ENCODE peak calls at places on chromosome 11, in eight cellular contexts. Q, W, U, X, D, N, C and K are unnamed samples.

GRCh38 chr11:27865105-27865504 is 164.8 kb upstream of the BDNF start:
- DNase-seq in Q (no peak), W (no peak), U (no peak), X (no peak), D (no peak), N (no peak), C (no peak), K (no peak)

GRCh38 chr11:6055569-6055968 is 25.0 kb upstream of the OR56A1 start:
- DNase-seq in Q (no peak), W (no peak), U (no peak), X (no peak), D (no peak), N (no peak), C (no peak), K (no peak)

GRCh38 chr11:123086315-123086714 is 24.4 kb upstream of the HSPA8 start:
- DNase-seq in Q (peak; percentile 60), W (no peak), U (no peak), X (no peak), D (no peak), N (no peak), C (no peak), K (no peak)

GRCh38 chr11:120129570-120129969 is 8.3 kb downstream of the TRIM29 start:
- DNase-seq in Q (no peak), W (no peak), U (no peak), X (no peak), D (no peak), N (no peak), C (no peak), K (no peak)

GRCh38 chr11:120547301-120547700 is 35.8 kb downstream of the GRIK4 start:
- DNase-seq in Q (no peak), W (no peak), U (peak; percentile 74), X (no peak), D (no peak), N (no peak), C (no peak), K (no peak)

GRCh38 chr11:86719781-86720463 is 47.5 kb upstream of the ME3 start:
- DNase-seq in Q (no peak), W (no peak), U (peak; percentile 79), X (peak; percentile 95), D (no peak), N (no peak), C (no peak), K (no peak)

GRCh38 chr11:12433571-12434061 is 56.2 kb downstream of the PARVA start:
- DNase-seq in Q (no peak), W (no peak), U (peak; percentile 76), X (no peak), D (peak; percentile 60), N (no peak), C (peak; percentile 39), K (no peak)

GRCh38 chr11:112625816-112626215 is 335.4 kb upstream of the NCAM1 start:
- DNase-seq in Q (no peak), W (peak; percentile 56), U (no peak), X (no peak), D (no peak), N (no peak), C (no peak), K (no peak)

GRCh38 chr11:7488681-7489080 is 3.4 kb downstream of the OLFML1 start:
- DNase-seq in Q (no peak), W (no peak), U (no peak), X (no peak), D (no peak), N (no peak), C (no peak), K (no peak)

GRCh38 chr11:117959438-117960149 is 26.6 kb upstream of the IL10RA start:
- DNase-seq in Q (peak; percentile 31), W (no peak), U (no peak), X (no peak), D (no peak), N (no peak), C (no peak), K (no peak)

GRCh38 chr11:129769059-129769458 is 46.6 kb upstream of the TMEM45B start:
- DNase-seq in Q (no peak), W (no peak), U (no peak), X (no peak), D (no peak), N (no peak), C (no peak), K (no peak)

GRCh38 chr11:126318642-126319373 is 14.9 kb downstream of the DCPS start:
- DNase-seq in Q (peak; percentile 67), W (no peak), U (peak; percentile 98), X (peak; percentile 43), D (peak; percentile 75), N (no peak), C (peak; percentile 46), K (peak; percentile 22)
- H3K9me3 ChIP-seq in Q (no peaks in the 10 kb centered on the region), W (no peaks in the 10 kb centered on the region), U (no peaks in the 10 kb centered on the region), X (no peaks in the 10 kb centered on the region), D (no peaks in the 10 kb centered on the region), N (no peaks in the 10 kb centered on the region), C (no peaks in the 10 kb centered on the region), K (peaks cover 5% of the 10 kb centered on the region)

GRCh38 chr11:61024938-61025818 is 53.7 kb downstream of the CD6 start:
- DNase-seq in Q (no peak), W (no peak), U (no peak), X (no peak), D (no peak), N (no peak), C (no peak), K (no peak)

GRCh38 chr11:61021661-61022212 is 50.3 kb downstream of the CD6 start:
- DNase-seq in Q (no peak), W (peak; percentile 54), U (no peak), X (no peak), D (peak; percentile 56), N (no peak), C (no peak), K (peak; percentile 60)

GRCh38 chr11:61022311-61023085 is 51.0 kb downstream of the CD6 start:
- DNase-seq in Q (no peak), W (no peak), U (no peak), X (no peak), D (no peak), N (no peak), C (no peak), K (no peak)

GRCh38 chr11:61025819-61026120 is 54.3 kb downstream of the CD6 start:
- DNase-seq in Q (no peak), W (no peak), U (no peak), X (no peak), D (no peak), N (no peak), C (no peak), K (no peak)

DNA sequence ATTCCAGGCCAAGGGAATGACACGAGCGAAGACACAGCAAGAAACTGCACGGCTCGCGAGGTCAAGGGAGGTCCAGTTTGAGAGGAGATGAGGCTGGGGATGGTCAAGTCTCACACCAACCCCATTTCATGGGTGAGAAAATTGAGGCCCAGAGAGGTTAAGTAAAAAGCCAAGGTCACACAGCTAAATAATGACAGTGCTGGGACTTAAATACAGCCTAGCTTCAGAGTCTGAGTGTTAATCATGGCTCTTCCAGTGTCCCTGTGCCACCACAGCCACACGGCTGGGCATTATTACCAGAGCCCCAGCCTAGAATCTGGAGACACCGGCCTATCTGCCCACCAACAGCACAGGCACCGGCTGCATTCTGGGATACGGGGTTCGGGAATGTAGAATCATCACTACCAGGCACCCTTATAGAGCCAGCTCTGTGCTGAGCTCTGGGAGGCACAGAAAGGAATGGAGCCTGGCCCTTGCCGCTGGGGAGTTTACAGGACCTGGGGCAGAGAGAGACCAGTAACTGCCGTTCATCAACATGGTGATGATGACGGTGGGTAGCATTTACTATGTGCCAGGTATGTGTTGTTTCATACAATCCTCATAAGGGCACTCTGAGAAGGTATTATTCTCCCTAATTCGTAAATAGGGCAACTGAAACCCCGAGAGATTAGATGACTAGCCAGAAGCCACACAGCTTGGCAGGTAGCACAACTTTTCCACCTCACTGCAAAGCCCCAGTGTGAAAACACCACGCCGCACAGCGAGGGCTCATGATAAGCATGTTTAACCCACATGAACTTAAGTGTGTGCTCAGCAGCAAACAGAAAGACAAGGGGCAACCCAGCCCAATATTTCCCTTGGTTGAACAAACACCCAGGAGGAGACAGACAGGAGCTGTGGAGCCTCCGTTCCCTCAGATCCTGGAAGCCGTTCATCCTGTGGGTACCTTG is 51.9 kb downstream of the CD6 start:
- DNase-seq in Q (no peak), W (no peak), U (no peak), X (no peak), D (no peak), N (no peak), C (no peak), K (no peak)
- TF ChIP-seq EZH2phosphoT487 in Q (no peak), W (no peak), U (no peak), X (no peak), D (no peak), N (no peak), C (no peak), K (no peak)

GRCh38 chr11:126490261-126490660 is 134.8 kb downstream of the ST3GAL4 start:
- DNase-seq in Q (no peak), W (no peak), U (no peak), X (no peak), D (no peak), N (no peak), C (no peak), K (no peak)

GRCh38 chr11:126489791-126490190 is 134.3 kb downstream of the ST3GAL4 start:
- DNase-seq in Q (no peak), W (no peak), U (no peak), X (no peak), D (no peak), N (no peak), C (no peak), K (no peak)

GRCh38 chr11:126491092-126491491 is 135.6 kb downstream of the ST3GAL4 start:
- DNase-seq in Q (peak; percentile 21), W (no peak), U (no peak), X (no peak), D (no peak), N (no peak), C (no peak), K (peak; percentile 13)

GRCh38 chr11:126494831-126495230 is 139.3 kb downstream of the ST3GAL4 start:
- DNase-seq in Q (no peak), W (no peak), U (no peak), X (no peak), D (no peak), N (no peak), C (no peak), K (no peak)

DNA sequence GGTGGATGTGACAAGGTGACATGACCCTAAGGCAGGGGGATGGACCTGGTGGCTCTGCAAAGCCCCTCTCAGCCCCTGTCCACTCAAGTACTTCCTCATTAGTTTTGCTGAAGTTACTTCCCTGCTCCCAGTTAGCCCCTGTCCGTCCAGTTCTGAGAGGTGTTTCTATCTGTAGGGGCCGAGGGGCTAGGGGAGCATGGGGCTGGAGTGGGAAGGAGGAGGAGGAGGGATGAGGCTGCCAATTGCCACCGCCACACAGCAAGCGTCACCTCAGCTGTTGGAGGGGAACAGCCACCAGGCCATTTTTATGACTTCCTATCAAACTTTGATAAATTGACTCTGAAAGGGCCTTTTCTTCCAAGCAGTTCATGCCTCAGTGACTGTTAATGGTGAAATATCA is 136.8 kb downstream of the ST3GAL4 start:
- DNase-seq in Q (no peak), W (no peak), U (no peak), X (no peak), D (no peak), N (no peak), C (no peak), K (no peak)
- H3K9me3 ChIP-seq in Q (no peaks in the 10 kb centered on the region), W (no peaks in the 10 kb centered on the region), U (no peaks in the 10 kb centered on the region), X (no peaks in the 10 kb centered on the region), D (no peaks in the 10 kb centered on the region), N (no peaks in the 10 kb centered on the region), C (no peaks in the 10 kb centered on the region), K (no peaks in the 10 kb centered on the region)

DNA sequence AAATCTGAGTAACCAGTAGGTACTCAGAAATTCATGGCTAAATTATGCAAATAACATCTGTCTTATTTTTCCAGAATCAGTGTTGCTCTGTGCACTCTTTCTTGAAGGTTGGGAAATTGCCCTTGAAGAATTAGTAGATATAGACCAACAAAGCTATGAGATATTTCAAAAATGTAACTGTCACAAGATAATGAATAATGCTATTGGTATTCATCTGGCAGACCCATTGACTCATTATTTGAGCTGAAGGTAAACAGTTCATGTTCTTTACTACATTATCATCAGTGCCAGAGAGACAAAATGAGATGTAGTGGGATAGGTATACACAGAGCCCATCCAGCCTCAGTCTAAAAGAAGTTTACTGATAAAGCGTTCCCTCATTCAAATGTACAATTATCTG is 274.7 kb downstream of the CASP12 start:
- DNase-seq in Q (no peak), W (no peak), U (peak; percentile 34), X (peak; percentile 89), D (no peak), N (no peak), C (no peak), K (no peak)
- TF ChIP-seq EZH2phosphoT487 in Q (no peak), W (no peak), U (no peak), X (no peak), D (no peak), N (no peak), C (no peak), K (no peak)